ENCODE peak calls at places on chromosomes 3 and 15, in four cellular contexts. T, Q, M and N are unnamed samples.
A peak's percentile ranks its signal among the peaks of the same experiment; 100 is the strongest.

GRCh38 chr15:70172561-70172960 is 74.8 kb upstream of the TLE3 start:
- DNase-seq in T (no peak), Q (peak; percentile 30), M (no peak), N (no peak)

GRCh38 chr15:80309769-80310384 is 57.9 kb upstream of the CTXND1 start:
- DNase-seq in T (no peak), Q (peak; percentile 24), M (peak; percentile 48), N (no peak)

GRCh38 chr3:10294030-10294591 is 1.4 kb upstream of the GHRL start:
- DNase-seq in T (no peak), Q (no peak), M (no peak), N (no peak)

GRCh38 chr15:74144153-74144775 is 13.9 kb downstream of the ISLR2 start:
- DNase-seq in T (no peak), Q (peak; percentile 46), M (no peak), N (no peak)

GRCh38 chr3:127824151-127824825 is 2.0 kb upstream of the MGLL start:
- DNase-seq in T (no peak), Q (no peak), M (no peak), N (no peak)

GRCh38 chr3:48038971-48039481 is 22.8 kb upstream of the MAP4 start:
- DNase-seq in T (no peak), Q (no peak), M (no peak), N (peak; percentile 47)

GRCh38 chr3:44468572-44469520 is 8.6 kb downstream of the ZNF445 start:
- DNase-seq in T (no peak), Q (no peak), M (no peak), N (no peak)

GRCh38 chr15:41543521-41543870 is 561 bp downstream of the RPAP1 start:
- DNase-seq in T (no peak), Q (no peak), M (no peak), N (no peak)

GRCh38 chr3:117719316-117719926 is 1009.8 kb downstream of the TUSC7 start:
- DNase-seq in T (no peak), Q (peak; percentile 6), M (no peak), N (no peak)

GRCh38 chr3:133209871-133210550 is 171.8 kb downstream of the TMEM108 start:
- DNase-seq in T (peak; percentile 3), Q (no peak), M (no peak), N (no peak)

GRCh38 chr3:148975696-148976095 is 15.6 kb upstream of the GYG1 start:
- DNase-seq in T (no peak), Q (no peak), M (peak; percentile 37), N (no peak)

GRCh38 chr3:90015688-90016356 is 908.4 kb downstream of the EPHA3 start:
- DNase-seq in T (no peak), Q (no peak), M (peak; percentile 25), N (peak; percentile 50)

GRCh38 chr15:31352911-31353811 is 26.5 kb downstream of the KLF13 start:
- DNase-seq in T (peak; percentile 68), Q (no peak), M (peak; percentile 92), N (peak; percentile 87)

GRCh38 chr15:38216763-38217162 is 35.9 kb upstream of the SPRED1 start:
- DNase-seq in T (no peak), Q (no peak), M (no peak), N (no peak)

GRCh38 chr3:39447637-39448483 is 19.6 kb upstream of the MOBP start:
- DNase-seq in T (peak; percentile 80), Q (peak; percentile 88), M (peak; percentile 91), N (peak; percentile 60)

GRCh38 chr15:75200765-75201608 is 695 bp upstream of the C15orf39 start:
- DNase-seq in T (no peak), Q (no peak), M (no peak), N (peak; percentile 74)

GRCh38 chr3:23805228-23805880 is 401 bp upstream of the UBE2E1 start:
- DNase-seq in T (no peak), Q (peak; percentile 47), M (peak; percentile 22), N (peak; percentile 10)

GRCh38 chr3:30505866-30506517 is 100.4 kb upstream of the TGFBR2 start:
- DNase-seq in T (no peak), Q (no peak), M (no peak), N (no peak)

GRCh38 chr15:101180620-101181307 is 71.1 kb downstream of the CHSY1 start:
- DNase-seq in T (no peak), Q (no peak), M (no peak), N (no peak)
- H3K9me3 ChIP-seq in T (peaks cover 5% of the 10 kb centered on the region), Q (no peaks in the 10 kb centered on the region), M (no peaks in the 10 kb centered on the region), N (no peaks in the 10 kb centered on the region)

DNA sequence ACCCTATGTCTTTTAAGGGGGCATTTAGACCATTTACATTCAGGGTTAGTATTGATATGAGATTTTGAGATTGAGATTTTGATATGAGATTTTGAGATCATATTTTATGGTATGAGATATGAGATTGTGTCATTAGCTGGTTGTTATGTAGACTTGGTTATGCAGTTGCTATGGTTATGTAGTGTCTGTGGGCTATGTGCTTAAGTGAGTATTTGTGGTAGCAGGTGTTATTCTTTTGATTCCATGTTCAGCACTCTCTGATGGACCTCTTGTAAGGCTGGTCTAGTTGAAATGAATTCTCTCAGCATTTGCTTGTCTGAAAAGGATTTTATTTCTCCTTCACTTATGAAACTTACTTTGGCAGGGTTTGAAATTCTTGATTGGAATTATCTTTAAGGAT is 225.4 kb downstream of the SATB1 start:
- DNase-seq in T (no peak), Q (no peak), M (no peak), N (no peak)
- H3K9me3 ChIP-seq in T (no peaks in the 10 kb centered on the region), Q (no peaks in the 10 kb centered on the region), M (no peaks in the 10 kb centered on the region), N (no peaks in the 10 kb centered on the region)

GRCh38 chr3:123841476-123842238 is 42.5 kb downstream of the MYLK start:
- DNase-seq in T (no peak), Q (no peak), M (no peak), N (no peak)
- H3K9me3 ChIP-seq in T (peaks cover 11% of the 10 kb centered on the region), Q (peaks cover 27% of the 10 kb centered on the region), M (no peaks in the 10 kb centered on the region), N (peaks cover 3% of the 10 kb centered on the region)

GRCh38 chr15:26475554-26475953 is 297.3 kb downstream of the GABRB3 start:
- DNase-seq in T (no peak), Q (no peak), M (no peak), N (no peak)

GRCh38 chr15:26477044-26477443 is 295.8 kb downstream of the GABRB3 start:
- DNase-seq in T (no peak), Q (no peak), M (no peak), N (no peak)

DNA sequence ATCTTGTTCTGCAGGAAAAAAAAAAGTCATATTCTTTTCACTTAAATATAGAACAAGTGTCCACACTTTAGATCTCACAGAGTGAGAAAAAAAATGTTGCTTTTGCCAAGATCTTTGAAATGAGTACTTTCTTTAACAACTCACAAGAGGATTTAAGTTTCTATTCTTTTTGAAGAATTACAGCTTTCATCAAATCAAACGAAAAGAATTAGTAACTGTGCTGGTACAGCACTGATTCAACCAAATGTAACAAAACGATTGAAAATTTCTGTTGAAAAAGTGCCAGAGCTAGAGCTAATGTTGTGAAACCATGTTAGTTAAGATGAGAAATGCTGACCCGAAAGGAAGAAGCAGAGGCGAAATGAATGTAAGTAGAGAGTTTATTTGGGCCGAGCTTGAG is 300.2 kb downstream of the GABRB3 start:
- DNase-seq in T (no peak), Q (no peak), M (no peak), N (no peak)
- H3K9me3 ChIP-seq in T (peaks cover 30% of the 10 kb centered on the region), Q (peaks cover 10% of the 10 kb centered on the region), M (no peaks in the 10 kb centered on the region), N (peaks cover 6% of the 10 kb centered on the region)

DNA sequence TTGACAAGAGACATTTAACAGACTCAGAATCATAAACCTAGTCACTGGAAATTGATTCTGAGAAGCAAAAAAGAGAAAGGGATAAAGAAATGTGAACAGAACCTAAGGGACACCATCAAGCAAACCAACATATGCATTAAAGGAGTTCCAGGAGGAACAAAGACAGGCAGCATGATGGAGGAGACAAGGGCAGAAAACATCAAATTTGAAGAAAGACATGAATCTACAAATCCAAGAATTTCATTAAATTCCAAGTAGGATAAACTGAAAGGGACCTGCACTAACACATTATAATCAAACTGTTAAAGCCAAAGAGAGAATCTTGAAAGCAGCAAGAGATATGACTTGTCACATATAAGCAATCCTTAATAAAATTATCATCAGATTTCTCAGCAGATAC is 122.3 kb downstream of the STT3B start:
- DNase-seq in T (no peak), Q (no peak), M (no peak), N (no peak)
- H3K9me3 ChIP-seq in T (peaks cover 19% of the 10 kb centered on the region), Q (peaks cover 62% of the 10 kb centered on the region), M (no peaks in the 10 kb centered on the region), N (peaks cover 5% of the 10 kb centered on the region)

DNA sequence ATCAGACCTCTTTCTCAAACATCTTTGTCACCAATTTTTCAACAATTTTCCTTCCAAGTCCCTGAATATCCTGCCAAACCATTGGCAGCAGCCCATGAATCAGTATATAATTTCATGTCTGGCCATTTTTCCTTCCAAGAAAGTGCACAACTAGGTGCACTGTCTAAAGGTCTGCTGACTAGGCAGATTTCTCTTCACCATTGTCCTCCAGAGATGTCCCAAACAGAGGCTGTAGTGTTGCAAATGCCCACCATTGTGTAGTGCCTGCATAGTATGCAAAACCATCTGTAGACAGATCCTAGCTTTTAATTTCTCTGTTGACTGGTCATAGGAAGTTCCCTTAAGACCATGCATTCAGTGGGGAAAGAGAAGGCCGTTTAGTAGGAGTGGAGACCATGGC is 25.0 kb upstream of the GOLGA6L2 start:
- DNase-seq in T (no peak), Q (no peak), M (no peak), N (no peak)
- H3K9me3 ChIP-seq in T (no peaks in the 10 kb centered on the region), Q (no peaks in the 10 kb centered on the region), M (no peaks in the 10 kb centered on the region), N (no peaks in the 10 kb centered on the region)

DNA sequence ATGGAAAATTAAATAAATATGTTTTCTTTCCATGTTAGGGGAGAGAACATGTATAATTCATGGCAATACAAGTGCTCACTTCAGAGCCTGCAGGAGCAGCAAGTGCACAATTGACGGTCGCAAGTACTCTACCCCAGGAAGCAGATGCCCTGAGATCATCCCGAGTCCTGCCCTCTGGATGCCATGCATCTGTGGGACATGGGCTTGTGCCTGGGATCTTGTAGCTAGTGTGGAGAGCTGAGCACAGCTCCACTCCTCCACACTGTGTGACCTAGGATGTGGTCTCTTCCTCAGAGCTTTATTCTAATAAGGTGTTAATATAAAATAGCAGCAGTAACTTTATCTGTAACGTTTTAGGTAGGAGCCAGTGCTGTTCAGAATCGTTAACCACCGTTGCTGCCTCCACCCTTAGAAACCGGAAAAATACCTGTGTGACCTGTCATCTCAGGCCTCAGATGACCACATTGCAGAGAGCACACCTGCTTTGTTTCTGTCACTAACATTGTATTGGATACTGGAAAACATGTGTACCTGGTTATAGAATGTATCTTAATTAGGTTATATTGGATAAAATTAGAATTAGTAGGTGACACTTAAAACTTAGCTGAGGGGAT is 105.0 kb upstream of the GOLGA6L6 start:
- DNase-seq in T (no peak), Q (no peak), M (no peak), N (no peak)
- H3K9me3 ChIP-seq in T (peaks cover 23% of the 10 kb centered on the region), Q (peaks cover 21% of the 10 kb centered on the region), M (no peaks in the 10 kb centered on the region), N (no peaks in the 10 kb centered on the region)

DNA sequence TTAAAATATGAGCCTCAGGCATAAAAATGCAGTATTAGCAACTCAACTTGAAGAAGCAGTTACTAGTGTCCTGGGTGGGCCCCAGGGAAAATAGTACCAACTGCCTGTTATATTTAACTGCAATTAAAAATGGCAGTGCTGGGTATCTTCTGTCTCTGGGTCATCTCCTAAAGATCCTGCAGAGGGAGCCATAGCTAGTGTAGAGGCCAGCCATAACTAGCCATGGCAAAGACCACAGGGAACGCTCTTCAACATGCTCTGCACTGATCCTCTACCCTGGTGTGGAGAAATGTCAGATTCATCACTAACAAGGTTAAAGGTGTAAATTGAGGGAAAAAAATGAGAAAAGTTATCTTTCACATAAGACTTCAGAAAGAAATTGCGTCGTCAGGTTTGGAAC is 181.3 kb downstream of the SNRPN start:
- DNase-seq in T (no peak), Q (no peak), M (peak; percentile 31), N (no peak)
- H3K9me3 ChIP-seq in T (no peaks in the 10 kb centered on the region), Q (no peaks in the 10 kb centered on the region), M (no peaks in the 10 kb centered on the region), N (peaks cover 13% of the 10 kb centered on the region)